ENCODE peak calls at places on chromosomes 11 and 22, in four cellular contexts. One of them, this sample, is unnamed.

GRCh38 chr11:7638710-7639642 is 34.3 kb downstream of the CYB5R2 start:
- DNase-seq in lower lobe of right lung: no peak
- DNase-seq in GM12865: peak
- DNase-seq in tibial artery: no peak
- DNase-seq in this sample: peak

GRCh38 chr11:197741-198235 is 4.9 kb downstream of the SCGB1C1 start:
- DNase-seq in lower lobe of right lung: no peak
- DNase-seq in GM12865: no peak
- DNase-seq in tibial artery: peak
- DNase-seq in this sample: no peak

GRCh38 chr22:45319319-45319675 is 9.6 kb downstream of the FAM118A start:
- DNase-seq in lower lobe of right lung: no peak
- DNase-seq in GM12865: no peak
- DNase-seq in tibial artery: no peak
- DNase-seq in this sample: no peak

GRCh38 chr11:6315811-6316425 is 4.4 kb downstream of the CAVIN3 start:
- DNase-seq in lower lobe of right lung: peak
- DNase-seq in GM12865: peak
- DNase-seq in tibial artery: peak
- DNase-seq in this sample: peak

GRCh38 chr11:71206186-71206585 is 46.2 kb downstream of the SHANK2 start:
- DNase-seq in lower lobe of right lung: peak
- DNase-seq in GM12865: no peak
- DNase-seq in tibial artery: no peak
- DNase-seq in this sample: no peak

GRCh38 chr22:43331698-43332097 is 11.5 kb downstream of the SCUBE1 start:
- DNase-seq in lower lobe of right lung: no peak
- DNase-seq in GM12865: no peak
- DNase-seq in tibial artery: no peak
- DNase-seq in this sample: no peak

GRCh38 chr11:67615455-67616430 is 9.0 kb downstream of the NDUFV1 start:
- DNase-seq in lower lobe of right lung: peak
- DNase-seq in GM12865: peak
- DNase-seq in tibial artery: no peak
- DNase-seq in this sample: peak

GRCh38 chr22:48931452-48931851 is 896.2 kb downstream of the BRD1 start:
- DNase-seq in lower lobe of right lung: no peak
- DNase-seq in GM12865: no peak
- DNase-seq in tibial artery: peak
- DNase-seq in this sample: no peak

GRCh38 chr22:41355895-41356294 is 25.8 kb upstream of the TEF start:
- DNase-seq in lower lobe of right lung: no peak
- DNase-seq in GM12865: no peak
- DNase-seq in tibial artery: no peak
- DNase-seq in this sample: no peak

DNA sequence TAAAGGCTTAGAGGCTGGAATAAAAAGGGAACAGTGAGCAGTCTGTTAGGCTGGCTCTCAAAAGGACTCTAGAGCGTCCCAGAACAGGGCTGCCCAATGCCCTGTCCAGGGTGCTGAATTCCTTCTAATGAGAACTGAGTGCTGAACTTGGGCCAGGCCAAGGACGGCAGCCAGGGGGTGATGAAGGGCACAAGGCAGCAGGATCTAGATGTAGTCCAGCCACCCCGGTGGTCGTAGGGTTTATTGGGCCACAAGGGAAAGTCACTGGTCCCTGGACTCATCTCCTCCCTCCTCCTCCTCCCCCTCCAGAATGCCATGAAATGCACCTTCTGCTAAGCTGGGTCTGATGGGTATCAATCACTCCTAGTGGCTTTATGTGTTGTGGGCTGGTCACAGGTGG is 19.2 kb downstream of the NPTXR start:
- DNase-seq in lower lobe of right lung: peak
- DNase-seq in GM12865: peak
- DNase-seq in tibial artery: no peak
- DNase-seq in this sample: peak
- TF ChIP-seq CTCF in lower lobe of right lung: peak
- TF ChIP-seq CTCF in GM12865: peak
- TF ChIP-seq CTCF in tibial artery: no peak
- TF ChIP-seq CTCF in this sample: peak

DNA sequence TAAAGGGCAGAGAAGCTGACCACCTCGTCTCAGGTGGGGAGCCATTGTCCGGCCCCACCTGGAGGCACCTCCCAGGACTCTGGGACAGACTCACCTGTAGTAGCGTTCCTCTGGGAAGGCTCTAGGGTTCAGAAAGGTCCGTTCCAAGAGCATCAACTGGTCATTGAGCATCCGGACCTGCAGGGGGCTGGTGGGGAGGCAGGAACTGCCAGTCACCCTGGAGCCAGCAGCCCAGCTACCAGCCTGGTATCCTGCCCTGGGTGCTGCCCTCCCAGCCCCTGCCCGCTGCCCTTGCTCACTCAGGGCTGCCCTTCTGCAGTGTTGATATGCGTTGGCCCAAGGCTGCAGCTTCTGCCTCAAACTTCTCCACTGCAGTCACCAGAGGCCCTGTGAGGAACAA is 4.7 kb downstream of the SAC3D1 start:
- DNase-seq in lower lobe of right lung: no peak
- DNase-seq in GM12865: no peak
- DNase-seq in tibial artery: no peak
- DNase-seq in this sample: no peak
- TF ChIP-seq CTCF in lower lobe of right lung: no peak
- TF ChIP-seq CTCF in GM12865: no peak
- TF ChIP-seq CTCF in tibial artery: no peak
- TF ChIP-seq CTCF in this sample: no peak

GRCh38 chr22:50455201-50455600 is 19.6 kb downstream of the SBF1 start:
- DNase-seq in lower lobe of right lung: no peak
- DNase-seq in GM12865: no peak
- DNase-seq in tibial artery: no peak
- DNase-seq in this sample: no peak
- TF ChIP-seq CTCF in lower lobe of right lung: no peak
- TF ChIP-seq CTCF in GM12865: no peak
- TF ChIP-seq CTCF in tibial artery: no peak
- TF ChIP-seq CTCF in this sample: no peak

GRCh38 chr22:23753371-23753770 is 854 bp downstream of the VPREB3 start:
- DNase-seq in lower lobe of right lung: no peak
- DNase-seq in GM12865: no peak
- DNase-seq in tibial artery: no peak
- DNase-seq in this sample: no peak

GRCh38 chr22:23750744-23751440 is at the start of gene ZNF70:
- DNase-seq in lower lobe of right lung: peak
- DNase-seq in GM12865: peak
- DNase-seq in tibial artery: peak
- DNase-seq in this sample: peak

GRCh38 chr22:23751441-23751996 is 607 bp upstream of the ZNF70 start:
- DNase-seq in lower lobe of right lung: no peak
- DNase-seq in GM12865: no peak
- DNase-seq in tibial artery: no peak
- DNase-seq in this sample: no peak

GRCh38 chr22:23752750-23753149 is 1.5 kb downstream of the VPREB3 start:
- DNase-seq in lower lobe of right lung: no peak
- DNase-seq in GM12865: no peak
- DNase-seq in tibial artery: no peak
- DNase-seq in this sample: peak

GRCh38 chr22:23752090-23752691 is 1.3 kb upstream of the ZNF70 start:
- DNase-seq in lower lobe of right lung: no peak
- DNase-seq in GM12865: peak
- DNase-seq in tibial artery: no peak
- DNase-seq in this sample: peak
- TF ChIP-seq CTCF in lower lobe of right lung: no peak
- TF ChIP-seq CTCF in GM12865: no peak
- TF ChIP-seq CTCF in tibial artery: no peak
- TF ChIP-seq CTCF in this sample: no peak

GRCh38 chr11:74031310-74031676 is 22.4 kb upstream of the UCP3 start:
- DNase-seq in lower lobe of right lung: no peak
- DNase-seq in GM12865: no peak
- DNase-seq in tibial artery: no peak
- DNase-seq in this sample: no peak

GRCh38 chr11:74030668-74031309 is 21.9 kb upstream of the UCP3 start:
- DNase-seq in lower lobe of right lung: no peak
- DNase-seq in GM12865: peak
- DNase-seq in tibial artery: no peak
- DNase-seq in this sample: no peak

GRCh38 chr11:74033046-74033445 is 24.2 kb upstream of the UCP3 start:
- DNase-seq in lower lobe of right lung: no peak
- DNase-seq in GM12865: no peak
- DNase-seq in tibial artery: no peak
- DNase-seq in this sample: no peak

GRCh38 chr11:74037309-74037708 is 28.4 kb upstream of the UCP3 start:
- DNase-seq in lower lobe of right lung: no peak
- DNase-seq in GM12865: no peak
- DNase-seq in tibial artery: no peak
- DNase-seq in this sample: no peak

DNA sequence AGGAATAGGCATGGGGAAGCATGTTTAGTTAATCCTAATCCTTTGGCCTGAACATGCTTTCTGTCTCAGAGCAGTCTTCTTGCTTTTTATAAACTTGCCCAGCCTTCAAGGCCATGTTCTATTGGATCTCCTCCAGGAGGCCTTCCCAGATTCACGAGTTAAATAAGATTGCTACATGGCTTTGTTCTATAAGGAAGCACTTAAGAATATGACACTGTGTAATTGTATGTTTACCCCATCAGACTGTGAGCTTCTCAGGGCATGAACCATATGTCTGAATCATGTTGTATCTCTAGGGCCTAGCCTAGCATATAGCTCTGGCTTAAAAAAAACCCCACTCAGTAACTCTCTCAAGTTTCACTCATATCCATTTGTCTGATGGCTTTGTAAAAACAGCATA is 26.4 kb upstream of the UCP3 start:
- DNase-seq in lower lobe of right lung: no peak
- DNase-seq in GM12865: no peak
- DNase-seq in tibial artery: no peak
- DNase-seq in this sample: no peak
- TF ChIP-seq CTCF in lower lobe of right lung: no peak
- TF ChIP-seq CTCF in GM12865: no peak
- TF ChIP-seq CTCF in tibial artery: no peak
- TF ChIP-seq CTCF in this sample: no peak

DNA sequence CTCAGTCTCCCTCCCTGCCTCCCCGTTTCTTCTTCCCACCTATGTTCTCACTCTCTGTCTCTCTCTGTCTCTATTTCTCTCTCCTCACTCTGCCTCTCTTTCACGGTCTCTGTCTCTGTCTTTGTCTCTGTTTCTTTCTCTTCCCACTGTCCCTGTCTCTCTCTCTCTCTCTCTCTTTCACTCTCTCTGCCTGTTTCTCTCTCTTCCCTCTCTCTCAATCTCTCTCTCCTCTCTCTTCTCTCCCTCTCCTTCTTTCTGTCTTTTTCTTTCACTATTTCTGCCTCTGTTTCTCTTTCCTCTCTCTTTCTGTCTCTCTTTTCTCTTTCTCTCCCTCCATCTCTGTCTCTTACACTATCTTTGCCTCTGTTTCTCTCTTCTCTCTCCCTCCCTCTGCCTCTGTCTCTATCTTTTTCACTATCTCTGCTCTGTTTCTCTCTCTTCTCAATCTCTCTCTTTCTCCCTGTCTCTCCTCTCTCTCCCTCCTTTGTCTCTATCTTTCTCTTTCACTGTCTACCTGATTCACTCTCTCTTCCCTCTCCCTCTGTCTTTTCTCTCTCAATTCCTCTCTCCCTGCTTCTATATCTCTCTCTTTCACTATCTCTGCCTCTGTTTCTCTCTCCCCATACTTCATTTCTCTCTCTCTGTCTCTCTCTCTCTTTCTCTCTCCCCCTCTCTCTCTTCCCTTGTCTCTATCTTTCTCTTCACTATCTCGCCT is 5.4 kb downstream of the APLNR start:
- DNase-seq in lower lobe of right lung: no peak
- DNase-seq in GM12865: no peak
- DNase-seq in tibial artery: no peak
- DNase-seq in this sample: no peak
- TF ChIP-seq CTCF in lower lobe of right lung: no peak
- TF ChIP-seq CTCF in GM12865: no peak
- TF ChIP-seq CTCF in tibial artery: no peak
- TF ChIP-seq CTCF in this sample: no peak

DNA sequence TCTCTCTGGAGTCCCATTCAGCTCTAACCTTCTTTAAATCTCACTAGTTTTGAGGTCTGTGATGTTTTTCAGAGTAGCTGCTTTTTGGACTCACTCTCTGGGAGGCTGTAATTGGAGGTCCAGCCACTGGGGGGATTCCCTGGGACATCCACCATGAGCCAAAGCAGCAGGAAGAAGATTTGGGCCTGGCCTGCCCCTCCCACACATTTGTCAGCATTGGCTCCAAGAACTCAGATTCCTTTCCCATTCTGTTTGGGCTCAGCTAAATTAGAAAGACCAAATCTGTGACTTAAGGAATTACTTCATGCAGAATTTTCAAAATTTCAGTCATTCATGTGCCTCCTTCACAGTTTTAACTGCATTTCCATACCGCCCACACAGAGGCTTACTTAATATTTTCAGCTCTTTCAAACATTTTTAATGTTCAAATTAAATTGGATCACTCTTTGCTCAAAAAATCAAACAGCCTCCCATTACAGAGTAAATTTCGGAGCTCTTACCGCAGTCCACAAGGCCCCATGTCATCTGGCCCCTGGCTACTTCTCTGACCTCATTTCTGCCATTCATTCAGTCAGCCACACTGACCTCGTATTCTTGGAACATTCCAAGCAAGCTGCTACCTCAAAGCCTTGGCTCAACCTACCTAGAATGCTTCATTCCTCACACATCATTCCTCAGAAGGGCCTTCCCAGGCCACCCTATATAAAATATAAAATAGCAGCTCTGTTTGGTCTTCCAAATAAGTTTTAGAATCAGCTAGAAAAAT is 54.5 kb upstream of the RRAS2 start:
- DNase-seq in lower lobe of right lung: no peak
- DNase-seq in GM12865: peak
- DNase-seq in tibial artery: no peak
- DNase-seq in this sample: no peak
- TF ChIP-seq CTCF in lower lobe of right lung: no peak
- TF ChIP-seq CTCF in GM12865: no peak
- TF ChIP-seq CTCF in tibial artery: no peak
- TF ChIP-seq CTCF in this sample: no peak

GRCh38 chr22:36569999-36570398 is 41.0 kb upstream of the EIF3D start:
- DNase-seq in lower lobe of right lung: no peak
- DNase-seq in GM12865: no peak
- DNase-seq in tibial artery: no peak
- DNase-seq in this sample: no peak
- TF ChIP-seq CTCF in lower lobe of right lung: no peak
- TF ChIP-seq CTCF in GM12865: no peak
- TF ChIP-seq CTCF in tibial artery: no peak
- TF ChIP-seq CTCF in this sample: no peak